ENCODE peak calls at places on chromosomes 2 and 18, in six cellular contexts. U, X, L, Q, D and J are unnamed samples.

GRCh38 chr18:3121256-3121655 is 98.5 kb downstream of the MYOM1 start:
- DNase-seq in U (no peak), X (no peak), L (no peak), Q (no peak), D (no peak), J (no peak)

GRCh38 chr2:151907286-151907932 is 79.2 kb upstream of the ARL5A start:
- DNase-seq in U (no peak), X (no peak), L (no peak), Q (no peak), D (no peak), J (no peak)

GRCh38 chr2:28398101-28398834 is 5.6 kb downstream of the FOSL2 start:
- DNase-seq in U (no peak), X (no peak), L (no peak), Q (no peak), D (no peak), J (no peak)

GRCh38 chr2:186522538-186522937 is 36.5 kb downstream of the ZC3H15 start:
- DNase-seq in U (no peak), X (no peak), L (no peak), Q (no peak), D (no peak), J (no peak)

GRCh38 chr18:76483780-76484179 is 11.3 kb downstream of the ZNF516 start:
- DNase-seq in U (no peak), X (no peak), L (no peak), Q (no peak), D (no peak), J (no peak)

GRCh38 chr2:32882911-32883810 is 63.6 kb upstream of the LTBP1 start:
- DNase-seq in U (no peak), X (no peak), L (no peak), Q (no peak), D (no peak), J (no peak)

GRCh38 chr2:154623819-154624218 is 74.7 kb upstream of the KCNJ3 start:
- DNase-seq in U (peak; percentile 42), X (peak; percentile 10), L (no peak), Q (no peak), D (no peak), J (no peak)

GRCh38 chr2:29420484-29420883 is 305.3 kb downstream of the CLIP4 start:
- DNase-seq in U (no peak), X (no peak), L (no peak), Q (no peak), D (no peak), J (no peak)

GRCh38 chr2:191376981-191377629 is 131.9 kb downstream of the MYO1B start:
- DNase-seq in U (peak; percentile 86), X (no peak), L (no peak), Q (peak; percentile 5), D (peak; percentile 7), J (no peak)

GRCh38 chr18:69992776-69993175 is 45.1 kb upstream of the CD226 start:
- DNase-seq in U (no peak), X (no peak), L (no peak), Q (no peak), D (no peak), J (no peak)

GRCh38 chr2:160836755-160837154 is 323.5 kb upstream of the TANK start:
- DNase-seq in U (no peak), X (no peak), L (no peak), Q (no peak), D (no peak), J (no peak)

GRCh38 chr2:108805032-108805431 is 18.5 kb downstream of the CCDC138 start:
- DNase-seq in U (no peak), X (no peak), L (no peak), Q (no peak), D (no peak), J (no peak)

GRCh38 chr2:160299540-160299939 is 99.5 kb upstream of the ITGB6 start:
- DNase-seq in U (no peak), X (no peak), L (no peak), Q (no peak), D (no peak), J (no peak)

GRCh38 chr2:117763806-117764205 is 50.7 kb upstream of the DDX18 start:
- DNase-seq in U (no peak), X (no peak), L (no peak), Q (no peak), D (no peak), J (no peak)

GRCh38 chr2:45691152-45691551 is 39.7 kb downstream of the PRKCE start:
- DNase-seq in U (no peak), X (no peak), L (no peak), Q (peak; percentile 52), D (no peak), J (no peak)

GRCh38 chr18:48832961-48833700 is 117.6 kb downstream of the SMAD7 start:
- DNase-seq in U (no peak), X (no peak), L (no peak), Q (no peak), D (no peak), J (no peak)

GRCh38 chr18:38307919-38308318 is 742.3 kb upstream of the CELF4 start:
- DNase-seq in U (no peak), X (no peak), L (no peak), Q (no peak), D (no peak), J (no peak)

GRCh38 chr2:223526106-223526505 is 76.1 kb downstream of the SCG2 start:
- DNase-seq in U (no peak), X (no peak), L (no peak), Q (no peak), D (no peak), J (no peak)

GRCh38 chr2:233209117-233209977 is 42.1 kb upstream of the ATG16L1 start:
- DNase-seq in U (peak; percentile 23), X (peak; percentile 9), L (no peak), Q (no peak), D (peak; percentile 19), J (no peak)

GRCh38 chr18:21823848-21824247 is 83.3 kb downstream of the MIB1 start:
- DNase-seq in U (no peak), X (no peak), L (no peak), Q (no peak), D (no peak), J (no peak)

GRCh38 chr2:71748227-71748626 is 294.9 kb downstream of the DYSF start:
- DNase-seq in U (no peak), X (no peak), L (no peak), Q (no peak), D (peak; percentile 67), J (no peak)

GRCh38 chr2:231547315-231548110 is 17.3 kb upstream of the NMUR1 start:
- DNase-seq in U (no peak), X (no peak), L (no peak), Q (no peak), D (no peak), J (no peak)

GRCh38 chr2:229673676-229674075 is 40.7 kb downstream of the DNER start:
- DNase-seq in U (no peak), X (no peak), L (no peak), Q (no peak), D (no peak), J (no peak)

GRCh38 chr2:20125164-20125563 is 73.7 kb upstream of the LAPTM4A start:
- DNase-seq in U (no peak), X (no peak), L (no peak), Q (no peak), D (no peak), J (no peak)

GRCh38 chr2:126810001-126810400 is 88.7 kb upstream of the TEX51 start:
- DNase-seq in U (no peak), X (no peak), L (no peak), Q (no peak), D (no peak), J (no peak)

GRCh38 chr2:129467941-129468340 is 511.5 kb upstream of the RAB6C start:
- DNase-seq in U (no peak), X (no peak), L (no peak), Q (no peak), D (no peak), J (no peak)

GRCh38 chr18:73638709-73639108 is 508.9 kb downstream of the FBXO15 start:
- DNase-seq in U (no peak), X (no peak), L (no peak), Q (no peak), D (no peak), J (no peak)

GRCh38 chr2:122736279-122736678 is 980.8 kb downstream of the TSN start:
- DNase-seq in U (no peak), X (no peak), L (no peak), Q (no peak), D (no peak), J (no peak)

GRCh38 chr18:13726972-13727331 is 479 bp downstream of the RNMT start:
- DNase-seq in U (peak; percentile 43), X (no peak), L (peak; percentile 12), Q (no peak), D (no peak), J (peak; percentile 7)

GRCh38 chr18:37322497-37323035 is 243.0 kb downstream of the CELF4 start:
- DNase-seq in U (peak; percentile 31), X (peak; percentile 29), L (peak; percentile 38), Q (no peak), D (peak; percentile 77), J (peak; percentile 67)

GRCh38 chr2:239467956-239468490 is 67.2 kb upstream of the HDAC4 start:
- DNase-seq in U (no peak), X (no peak), L (no peak), Q (no peak), D (no peak), J (no peak)

GRCh38 chr2:239469101-239469960 is 68.5 kb upstream of the HDAC4 start:
- DNase-seq in U (no peak), X (no peak), L (no peak), Q (no peak), D (no peak), J (no peak)

GRCh38 chr2:239466755-239467271 is 66.0 kb upstream of the HDAC4 start:
- DNase-seq in U (no peak), X (no peak), L (no peak), Q (no peak), D (no peak), J (no peak)

GRCh38 chr2:239467281-239467955 is 66.6 kb upstream of the HDAC4 start:
- DNase-seq in U (no peak), X (no peak), L (no peak), Q (no peak), D (no peak), J (no peak)

GRCh38 chr2:239468491-239469017 is 67.7 kb upstream of the HDAC4 start:
- DNase-seq in U (no peak), X (no peak), L (no peak), Q (no peak), D (no peak), J (no peak)
- TF ChIP-seq TAF1 in U (no peak), X (no peak), L (no peak), Q (no peak), D (no peak), J (no peak)

GRCh38 chr2:202317080-202317859 is 51.7 kb downstream of the NOP58 start:
- DNase-seq in U (no peak), X (no peak), L (no peak), Q (no peak), D (no peak), J (no peak)
- TF ChIP-seq POLR2AphosphoS5 in U (no peak), X (no peak), L (no peak), Q (no peak), D (no peak), J (no peak)

GRCh38 chr2:206084468-206084869 is 1.5 kb downstream of the INO80D start:
- DNase-seq in U (peak; percentile 85), X (no peak), L (no peak), Q (no peak), D (peak; percentile 52), J (no peak)
- TF ChIP-seq POLR2A in U (peak; percentile 74), X (peak; percentile 84), L (no peak), Q (no peak), D (peak; percentile 65), J (no peak)

GRCh38 chr2:194815475-194815874 is 841.6 kb upstream of the SLC39A10 start:
- DNase-seq in U (no peak), X (no peak), L (no peak), Q (no peak), D (no peak), J (no peak)
- TF ChIP-seq TAF1 in U (no peak), X (no peak), L (no peak), Q (no peak), D (no peak), J (no peak)